ENCODE peak calls at places on chromosome 13, in seven cellular contexts. Y is IMR-90, U is mesendoderm, C is trophoblast cell, T is H9, H is mesenchymal stem cell, B is H1. X is an unnamed sample.

GRCh38 chr13:50124536-50125305 is 109.5 kb downstream of the KCNRG start:
- DNase-seq in C (peak), U (peak), H (peak), Y (peak), B (no peak), T (peak), X (peak)

GRCh38 chr13:111175948-111176347 is 60.8 kb downstream of the ARHGEF7 start:
- DNase-seq in U (peak), H (no peak), Y (no peak), B (no peak), T (no peak), C (no peak), X (no peak)

GRCh38 chr13:45328661-45329105 is 12.3 kb downstream of the TPT1 start:
- DNase-seq in Y (peak), C (peak), H (peak), T (no peak), B (no peak), U (no peak), X (no peak)

GRCh38 chr13:110576736-110577476 is 15.4 kb upstream of the RAB20 start:
- DNase-seq in H (no peak), B (no peak), C (no peak), T (no peak), U (no peak), Y (no peak), X (no peak)

GRCh38 chr13:103431880-103432279 is 365.7 kb upstream of the SLC10A2 start:
- DNase-seq in Y (no peak), H (no peak), B (no peak), T (no peak), C (no peak), U (no peak), X (no peak)

GRCh38 chr13:71578048-71578447 is 289.0 kb downstream of the DACH1 start:
- DNase-seq in C (no peak), Y (no peak), U (peak), H (no peak), T (no peak), B (no peak), X (no peak)

GRCh38 chr13:112575680-112576079 is 12.3 kb downstream of the TUBGCP3 start:
- DNase-seq in U (peak), H (no peak), B (no peak), C (no peak), Y (no peak), T (peak), X (no peak)

GRCh38 chr13:39515231-39515630 is 87.8 kb downstream of the LHFPL6 start:
- DNase-seq in B (no peak), U (peak), T (no peak), C (no peak), H (no peak), Y (no peak), X (no peak)

GRCh38 chr13:25468330-25469178 is 96.8 kb downstream of the ATP8A2 start:
- DNase-seq in U (peak), H (no peak), B (no peak), C (no peak), Y (no peak), T (peak), X (peak)

GRCh38 chr13:34730966-34731365 is 211.1 kb upstream of the NBEA start:
- DNase-seq in B (no peak), C (peak), H (no peak), T (no peak), U (peak), Y (no peak), X (no peak)

GRCh38 chr13:36834299-36834698 is 15.3 kb downstream of the RFXAP start:
- DNase-seq in T (no peak), H (no peak), U (no peak), B (no peak), Y (peak), C (no peak), X (no peak)

GRCh38 chr13:110493161-110493593 is 68.3 kb downstream of the RAB20 start:
- DNase-seq in U (no peak), T (no peak), B (no peak), C (no peak), Y (no peak), H (no peak), X (no peak)

GRCh38 chr13:40391788-40392187 is 274.7 kb downstream of the FOXO1 start:
- DNase-seq in U (no peak), B (no peak), Y (no peak), C (no peak), T (no peak), H (no peak), X (no peak)

GRCh38 chr13:78540424-78540823 is 62.9 kb downstream of the POU4F1 start:
- DNase-seq in Y (no peak), T (no peak), B (no peak), C (no peak), U (no peak), H (no peak), X (no peak)

GRCh38 chr13:19634129-19634740 is 776 bp downstream of the MPHOSPH8 start:
- DNase-seq in Y (peak), H (peak), B (no peak), C (peak), U (peak), T (no peak), X (no peak)

GRCh38 chr13:26061947-26062346 is 10.1 kb upstream of the SHISA2 start:
- DNase-seq in Y (peak), B (no peak), T (no peak), H (peak), C (no peak), U (no peak), X (no peak)

GRCh38 chr13:46571189-46571901 is 18.4 kb downstream of the LRCH1 start:
- DNase-seq in T (no peak), H (peak), C (peak), U (peak), Y (peak), B (no peak), X (no peak)

GRCh38 chr13:26946675-26947342 is 186.2 kb upstream of the GPR12 start:
- DNase-seq in U (peak), H (peak), Y (peak), B (no peak), C (peak), T (no peak), X (peak)

GRCh38 chr13:24995225-24995804 is 100.6 kb upstream of the PABPC3 start:
- DNase-seq in Y (peak), T (peak), H (peak), B (no peak), C (peak), U (peak), X (peak)

GRCh38 chr13:25973576-25973975 is 78.2 kb downstream of the SHISA2 start:
- DNase-seq in U (no peak), Y (no peak), B (no peak), H (no peak), C (no peak), T (no peak), X (no peak)

GRCh38 chr13:21124853-21125252 is 51.5 kb downstream of the SKA3 start:
- DNase-seq in U (no peak), B (no peak), T (peak), C (no peak), H (peak), Y (peak), X (no peak)

GRCh38 chr13:78161266-78161665 is 242.6 kb upstream of the EDNRB start:
- DNase-seq in U (no peak), Y (no peak), H (no peak), T (no peak), B (no peak), C (peak), X (no peak)

GRCh38 chr13:59276436-59276835 is 887.3 kb downstream of the DIAPH3 start:
- DNase-seq in Y (peak), H (peak), T (no peak), B (no peak), C (no peak), U (no peak), X (no peak)
- H2BK120ac ChIP-seq in Y (no peak), H (no peak), T (no peak), B (no peak), C (no peak), U (no peak), X (no peak)

GRCh38 chr13:102276479-102276878 is 125.4 kb downstream of the FGF14 start:
- DNase-seq in T (no peak), B (no peak), C (no peak), U (no peak), H (peak), Y (peak), X (no peak)

GRCh38 chr13:102277286-102277685 is 124.6 kb downstream of the FGF14 start:
- DNase-seq in U (no peak), H (peak), Y (no peak), B (no peak), C (no peak), T (no peak), X (no peak)

GRCh38 chr13:102267191-102267590 is 134.7 kb downstream of the FGF14 start:
- DNase-seq in B (no peak), T (no peak), C (no peak), U (no peak), Y (peak), H (no peak), X (no peak)

DNA sequence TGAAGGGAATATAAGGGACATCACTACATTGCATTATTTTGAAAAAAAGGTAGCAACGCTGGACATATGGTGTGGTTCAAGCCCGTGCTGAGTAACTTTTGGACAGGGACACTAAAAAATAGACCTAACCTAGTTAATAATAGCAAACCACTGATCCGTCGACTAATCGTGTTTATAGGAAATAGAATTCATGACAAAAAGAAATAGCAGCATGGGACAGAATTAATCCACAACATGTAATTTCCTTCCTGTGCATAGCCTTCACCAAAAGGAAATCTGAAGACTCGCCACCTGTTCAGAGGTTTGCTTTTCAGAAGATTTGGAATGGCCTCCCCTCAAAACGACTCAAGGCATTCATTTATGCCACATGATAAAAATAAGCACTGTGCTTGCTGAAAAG is 128.7 kb downstream of the FGF14 start:
- DNase-seq in T (no peak), H (no peak), C (no peak), B (no peak), U (no peak), Y (no peak), X (no peak)
- H2BK5ac ChIP-seq in T (no peak), H (no peak), C (no peak), B (no peak), U (no peak), Y (no peak), X (no peak)

GRCh38 chr13:41462427-41462826 is 5.1 kb downstream of the RGCC start:
- DNase-seq in C (no peak), Y (no peak), B (no peak), H (no peak), U (no peak), T (no peak), X (no peak)

GRCh38 chr13:41465965-41466364 is 8.6 kb downstream of the RGCC start:
- DNase-seq in Y (no peak), U (no peak), B (no peak), H (no peak), T (no peak), C (no peak), X (no peak)

GRCh38 chr13:41467546-41467945 is 10.2 kb downstream of the RGCC start:
- DNase-seq in Y (no peak), B (no peak), H (no peak), T (no peak), U (no peak), C (no peak), X (no peak)

GRCh38 chr13:41463823-41464602 is 6.7 kb downstream of the RGCC start:
- DNase-seq in C (no peak), T (no peak), B (no peak), H (no peak), Y (no peak), U (no peak), X (no peak)

GRCh38 chr13:41465215-41465907 is 8.0 kb downstream of the RGCC start:
- DNase-seq in T (no peak), Y (peak), B (no peak), H (peak), U (no peak), C (peak), X (no peak)
- H3K9ac ChIP-seq in T (no peak), Y (peak), B (no peak), H (peak), U (no peak), C (no peak), X (no peak)

GRCh38 chr13:28333204-28333900 is 161.6 kb downstream of the FLT1 start:
- DNase-seq in C (no peak), Y (no peak), H (no peak), U (no peak), B (no peak), T (no peak), X (no peak)
- H2BK120ac ChIP-seq in C (no peak), Y (peak), H (no peak), U (no peak), B (no peak), T (no peak), X (no peak)

X was measured in neuronal stem cell.